ENCODE peak calls at places on chromosomes 7 and 10, in seven cellular contexts. One of them, this sample, is unnamed.

GRCh38 chr7:121126201-121126600 is 137.7 kb downstream of the CPED1 start:
- DNase-seq in PC-9: no peak
- DNase-seq in transverse colon: no peak
- DNase-seq in GM13977: no peak
- DNase-seq in tibial nerve: no peak
- DNase-seq in MM.1S: no peak
- DNase-seq in brain microvascular endothelial cell: no peak
- DNase-seq in this sample: no peak

GRCh38 chr10:132817701-132818211 is 31.8 kb upstream of the NKX6-2 start:
- DNase-seq in GM13977: no peak
- DNase-seq in MM.1S: no peak
- DNase-seq in tibial nerve: no peak
- DNase-seq in brain microvascular endothelial cell: no peak
- DNase-seq in transverse colon: no peak
- DNase-seq in PC-9: no peak
- DNase-seq in this sample: no peak

GRCh38 chr10:88660593-88660884 is 3.7 kb upstream of the LIPF start:
- DNase-seq in GM13977: no peak
- DNase-seq in transverse colon: no peak
- DNase-seq in MM.1S: no peak
- DNase-seq in brain microvascular endothelial cell: no peak
- DNase-seq in PC-9: no peak
- DNase-seq in tibial nerve: no peak
- DNase-seq in this sample: no peak

GRCh38 chr7:95088536-95088935 is 181.1 kb downstream of the PPP1R9A start:
- DNase-seq in tibial nerve: no peak
- DNase-seq in transverse colon: no peak
- DNase-seq in MM.1S: no peak
- DNase-seq in GM13977: no peak
- DNase-seq in brain microvascular endothelial cell: no peak
- DNase-seq in PC-9: no peak
- DNase-seq in this sample: no peak

GRCh38 chr7:36535866-36536664 is 146.4 kb downstream of the ANLN start:
- DNase-seq in GM13977: no peak
- DNase-seq in PC-9: no peak
- DNase-seq in brain microvascular endothelial cell: no peak
- DNase-seq in transverse colon: no peak
- DNase-seq in MM.1S: no peak
- DNase-seq in tibial nerve: no peak
- DNase-seq in this sample: no peak

GRCh38 chr10:86756511-86757109 is at the start of gene BMPR1A:
- DNase-seq in transverse colon: no peak
- DNase-seq in PC-9: no peak
- DNase-seq in tibial nerve: peak
- DNase-seq in brain microvascular endothelial cell: peak
- DNase-seq in GM13977: peak
- DNase-seq in MM.1S: no peak
- DNase-seq in this sample: peak

GRCh38 chr7:66739953-66740301 is 606 bp upstream of the RABGEF1 start:
- DNase-seq in transverse colon: no peak
- DNase-seq in tibial nerve: no peak
- DNase-seq in MM.1S: no peak
- DNase-seq in PC-9: no peak
- DNase-seq in GM13977: no peak
- DNase-seq in brain microvascular endothelial cell: no peak
- DNase-seq in this sample: no peak

GRCh38 chr7:24830440-24831050 is 73.3 kb upstream of the GSDME start:
- DNase-seq in PC-9: no peak
- DNase-seq in brain microvascular endothelial cell: no peak
- DNase-seq in GM13977: no peak
- DNase-seq in MM.1S: no peak
- DNase-seq in transverse colon: no peak
- DNase-seq in tibial nerve: no peak
- DNase-seq in this sample: no peak

GRCh38 chr7:117827861-117828260 is 45.4 kb downstream of the CTTNBP2 start:
- DNase-seq in tibial nerve: no peak
- DNase-seq in MM.1S: no peak
- DNase-seq in brain microvascular endothelial cell: peak
- DNase-seq in transverse colon: no peak
- DNase-seq in PC-9: peak
- DNase-seq in GM13977: no peak
- DNase-seq in this sample: no peak

GRCh38 chr10:86753056-86753455 is 3.4 kb upstream of the BMPR1A start:
- DNase-seq in MM.1S: peak
- DNase-seq in brain microvascular endothelial cell: no peak
- DNase-seq in GM13977: no peak
- DNase-seq in tibial nerve: no peak
- DNase-seq in transverse colon: no peak
- DNase-seq in PC-9: no peak
- DNase-seq in this sample: no peak

GRCh38 chr7:50792342-50793114 is 9.8 kb upstream of the GRB10 start:
- DNase-seq in tibial nerve: peak
- DNase-seq in brain microvascular endothelial cell: peak
- DNase-seq in PC-9: peak
- DNase-seq in GM13977: no peak
- DNase-seq in MM.1S: no peak
- DNase-seq in transverse colon: peak
- DNase-seq in this sample: peak

GRCh38 chr10:11824376-11824775 is 1.2 kb downstream of the PROSER2 start:
- DNase-seq in transverse colon: no peak
- DNase-seq in PC-9: no peak
- DNase-seq in tibial nerve: no peak
- DNase-seq in brain microvascular endothelial cell: no peak
- DNase-seq in MM.1S: no peak
- DNase-seq in GM13977: no peak
- DNase-seq in this sample: no peak

GRCh38 chr7:57821438-57822382 is 371.7 kb downstream of the ZNF716 start:
- DNase-seq in MM.1S: no peak
- DNase-seq in transverse colon: no peak
- DNase-seq in PC-9: no peak
- DNase-seq in brain microvascular endothelial cell: no peak
- DNase-seq in GM13977: no peak
- DNase-seq in tibial nerve: no peak
- DNase-seq in this sample: no peak

GRCh38 chr7:150371131-150371995 is 2.7 kb downstream of the REPIN1 start:
- DNase-seq in brain microvascular endothelial cell: no peak
- DNase-seq in transverse colon: no peak
- DNase-seq in GM13977: no peak
- DNase-seq in MM.1S: no peak
- DNase-seq in PC-9: no peak
- DNase-seq in tibial nerve: no peak
- DNase-seq in this sample: no peak

GRCh38 chr10:118543714-118544400 is 51.6 kb downstream of the PRLHR start:
- DNase-seq in PC-9: peak
- DNase-seq in brain microvascular endothelial cell: peak
- DNase-seq in tibial nerve: no peak
- DNase-seq in GM13977: peak
- DNase-seq in MM.1S: peak
- DNase-seq in transverse colon: peak
- DNase-seq in this sample: peak

DNA sequence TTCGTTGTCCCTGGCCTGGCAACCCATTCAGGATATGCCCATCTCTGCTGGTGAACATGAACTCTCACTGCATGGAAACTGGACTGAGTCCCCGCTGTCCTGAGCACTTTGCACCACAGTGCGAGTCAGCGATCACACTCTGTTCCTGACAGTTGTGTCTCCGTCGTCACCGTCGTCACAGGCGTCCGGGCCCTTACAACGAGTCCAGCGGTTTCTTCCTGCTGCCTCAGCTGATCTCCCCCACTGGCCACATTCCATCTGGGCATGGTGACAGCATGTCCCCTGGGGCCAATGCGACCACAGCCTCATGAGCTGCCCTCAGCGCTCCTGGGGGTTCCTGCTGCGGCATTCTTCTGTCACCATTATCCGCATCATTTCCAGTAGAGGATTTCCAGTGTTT is 76.8 kb upstream of the KLF6 start:
- DNase-seq in tibial nerve: no peak
- DNase-seq in transverse colon: no peak
- DNase-seq in PC-9: no peak
- DNase-seq in brain microvascular endothelial cell: peak
- DNase-seq in GM13977: no peak
- DNase-seq in MM.1S: no peak
- DNase-seq in this sample: no peak
- TF ChIP-seq CTCF in tibial nerve: no peak
- TF ChIP-seq CTCF in transverse colon: no peak
- TF ChIP-seq CTCF in PC-9: no peak
- TF ChIP-seq CTCF in brain microvascular endothelial cell: no peak
- TF ChIP-seq CTCF in GM13977: no peak
- TF ChIP-seq CTCF in MM.1S: no peak
- TF ChIP-seq CTCF in this sample: no peak

GRCh38 chr10:80457554-80458262 is 3.6 kb downstream of the TSPAN14 start:
- DNase-seq in GM13977: no peak
- DNase-seq in transverse colon: no peak
- DNase-seq in tibial nerve: no peak
- DNase-seq in MM.1S: no peak
- DNase-seq in brain microvascular endothelial cell: no peak
- DNase-seq in PC-9: no peak
- DNase-seq in this sample: no peak
- TF ChIP-seq CTCF in GM13977: no peak
- TF ChIP-seq CTCF in transverse colon: peak
- TF ChIP-seq CTCF in tibial nerve: no peak
- TF ChIP-seq CTCF in MM.1S: no peak
- TF ChIP-seq CTCF in brain microvascular endothelial cell: peak
- TF ChIP-seq CTCF in PC-9: peak
- TF ChIP-seq CTCF in this sample: no peak

GRCh38 chr7:138838166-138838565 is 40.2 kb upstream of the ATP6V0A4 start:
- DNase-seq in GM13977: no peak
- DNase-seq in tibial nerve: no peak
- DNase-seq in MM.1S: no peak
- DNase-seq in transverse colon: no peak
- DNase-seq in PC-9: no peak
- DNase-seq in brain microvascular endothelial cell: no peak
- DNase-seq in this sample: no peak
- TF ChIP-seq CTCF in GM13977: no peak
- TF ChIP-seq CTCF in tibial nerve: no peak
- TF ChIP-seq CTCF in MM.1S: no peak
- TF ChIP-seq CTCF in transverse colon: no peak
- TF ChIP-seq CTCF in PC-9: no peak
- TF ChIP-seq CTCF in brain microvascular endothelial cell: no peak
- TF ChIP-seq CTCF in this sample: no peak

DNA sequence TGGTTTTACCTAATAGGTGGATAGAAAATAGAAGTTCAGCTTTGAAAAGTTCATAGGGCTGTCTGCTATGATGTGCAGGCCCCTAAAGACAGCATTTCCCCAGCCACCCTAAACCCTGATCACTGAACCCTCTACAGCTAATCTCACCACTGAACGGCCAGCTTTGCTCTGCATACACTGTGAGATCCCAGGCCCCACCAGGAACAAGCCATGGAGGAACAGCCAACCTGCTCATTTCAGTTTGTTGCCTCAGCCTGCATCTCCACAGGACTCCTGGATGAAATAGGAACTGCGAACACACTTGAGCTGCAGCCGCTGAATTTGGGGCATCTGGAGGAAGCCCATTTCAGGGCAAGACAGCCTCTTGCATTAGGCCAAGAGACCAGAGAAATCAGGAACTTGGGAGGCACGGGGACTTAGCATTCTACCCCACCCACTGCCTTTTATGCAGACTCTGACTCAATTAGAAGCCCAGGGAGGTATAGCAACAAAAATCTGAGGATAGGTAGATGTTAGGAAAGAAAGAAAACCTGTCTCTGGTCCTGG is 14.5 kb upstream of the EGR2 start:
- DNase-seq in brain microvascular endothelial cell: no peak
- DNase-seq in transverse colon: no peak
- DNase-seq in GM13977: no peak
- DNase-seq in tibial nerve: no peak
- DNase-seq in PC-9: no peak
- DNase-seq in MM.1S: no peak
- DNase-seq in this sample: no peak
- TF ChIP-seq CTCF in brain microvascular endothelial cell: no peak
- TF ChIP-seq CTCF in transverse colon: no peak
- TF ChIP-seq CTCF in GM13977: no peak
- TF ChIP-seq CTCF in tibial nerve: no peak
- TF ChIP-seq CTCF in PC-9: no peak
- TF ChIP-seq CTCF in MM.1S: no peak
- TF ChIP-seq CTCF in this sample: no peak

GRCh38 chr7:158574308-158575036 is 13.2 kb downstream of the PTPRN2 start:
- DNase-seq in brain microvascular endothelial cell: no peak
- DNase-seq in tibial nerve: no peak
- DNase-seq in PC-9: no peak
- DNase-seq in transverse colon: no peak
- DNase-seq in GM13977: no peak
- DNase-seq in MM.1S: no peak
- DNase-seq in this sample: no peak

GRCh38 chr7:158569858-158570239 is 17.8 kb downstream of the PTPRN2 start:
- DNase-seq in PC-9: no peak
- DNase-seq in tibial nerve: no peak
- DNase-seq in transverse colon: no peak
- DNase-seq in GM13977: no peak
- DNase-seq in brain microvascular endothelial cell: no peak
- DNase-seq in MM.1S: no peak
- DNase-seq in this sample: no peak

GRCh38 chr7:158573310-158573709 is 14.3 kb downstream of the PTPRN2 start:
- DNase-seq in transverse colon: no peak
- DNase-seq in GM13977: no peak
- DNase-seq in brain microvascular endothelial cell: no peak
- DNase-seq in MM.1S: no peak
- DNase-seq in PC-9: no peak
- DNase-seq in tibial nerve: no peak
- DNase-seq in this sample: no peak

GRCh38 chr7:158570449-158571170 is 17.0 kb downstream of the PTPRN2 start:
- DNase-seq in brain microvascular endothelial cell: no peak
- DNase-seq in PC-9: no peak
- DNase-seq in tibial nerve: no peak
- DNase-seq in GM13977: no peak
- DNase-seq in MM.1S: no peak
- DNase-seq in transverse colon: no peak
- DNase-seq in this sample: no peak

GRCh38 chr7:158572000-158572828 is 15.4 kb downstream of the PTPRN2 start:
- DNase-seq in tibial nerve: no peak
- DNase-seq in MM.1S: no peak
- DNase-seq in transverse colon: no peak
- DNase-seq in GM13977: no peak
- DNase-seq in brain microvascular endothelial cell: no peak
- DNase-seq in PC-9: no peak
- DNase-seq in this sample: no peak
- TF ChIP-seq CTCF in tibial nerve: no peak
- TF ChIP-seq CTCF in MM.1S: peak
- TF ChIP-seq CTCF in transverse colon: peak
- TF ChIP-seq CTCF in GM13977: no peak
- TF ChIP-seq CTCF in brain microvascular endothelial cell: peak
- TF ChIP-seq CTCF in PC-9: no peak
- TF ChIP-seq CTCF in this sample: no peak

DNA sequence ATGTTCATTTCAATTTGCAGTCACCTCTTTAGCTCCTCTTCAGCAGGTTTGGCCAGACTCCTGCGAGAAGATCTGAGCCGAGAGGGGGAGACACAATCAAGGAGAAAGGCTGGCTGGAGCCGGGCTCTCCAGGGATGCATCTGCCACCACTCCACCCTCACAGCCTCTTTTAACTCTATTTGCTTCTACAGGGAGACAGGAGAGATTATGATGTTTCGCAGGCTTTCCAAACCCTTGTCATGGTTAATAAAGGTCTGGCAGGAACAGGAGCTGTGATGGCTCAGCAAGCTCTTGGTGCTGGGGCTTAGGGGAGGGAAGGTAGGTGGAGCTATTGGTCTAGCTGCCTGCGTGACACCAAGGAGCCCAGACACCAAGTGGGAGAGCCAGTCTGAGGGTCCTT is 448.1 kb upstream of the PODXL start:
- DNase-seq in MM.1S: no peak
- DNase-seq in tibial nerve: no peak
- DNase-seq in GM13977: no peak
- DNase-seq in PC-9: no peak
- DNase-seq in brain microvascular endothelial cell: no peak
- DNase-seq in transverse colon: no peak
- DNase-seq in this sample: no peak
- TF ChIP-seq CTCF in MM.1S: no peak
- TF ChIP-seq CTCF in tibial nerve: no peak
- TF ChIP-seq CTCF in GM13977: no peak
- TF ChIP-seq CTCF in PC-9: peak
- TF ChIP-seq CTCF in brain microvascular endothelial cell: peak
- TF ChIP-seq CTCF in transverse colon: no peak
- TF ChIP-seq CTCF in this sample: no peak

GRCh38 chr7:82740246-82740848 is 296.8 kb upstream of the CACNA2D1 start:
- DNase-seq in GM13977: no peak
- DNase-seq in tibial nerve: no peak
- DNase-seq in transverse colon: peak
- DNase-seq in PC-9: peak
- DNase-seq in MM.1S: peak
- DNase-seq in brain microvascular endothelial cell: peak
- DNase-seq in this sample: peak
- TF ChIP-seq CTCF in GM13977: peak
- TF ChIP-seq CTCF in tibial nerve: no peak
- TF ChIP-seq CTCF in transverse colon: no peak
- TF ChIP-seq CTCF in PC-9: peak
- TF ChIP-seq CTCF in MM.1S: peak
- TF ChIP-seq CTCF in brain microvascular endothelial cell: peak
- TF ChIP-seq CTCF in this sample: peak

This sample was measured in activated CD8-positive, alpha-beta T cell treated with anti-CD3 and anti-CD28 coated beads for 36 hours.